ENCODE peak calls at places on chromosomes 4 and X, in ten cellular contexts. M is naive thymus-derived CD4-positive, alpha-beta T cell; O is bronchial epithelial cell; K is astrocyte of the spinal cord; A is hypothalamus; Y is transverse colon; S is skeletal muscle cell; I is non-pigmented ciliary epithelial cell; X is tibial artery; L is ascending aorta. J is an unnamed sample.

GRCh38 chr4:98284640-98285046 is 23.5 kb downstream of the RAP1GDS1 start:
- DNase-seq in M (no peak), O (peak), K (no peak), A (no peak), Y (no peak), S (no peak), I (no peak), X (no peak), L (no peak), J (no peak)

GRCh38 chr4:86043755-86044592 is 315.9 kb downstream of the MAPK10 start:
- DNase-seq in M (peak), O (peak), K (peak), A (no peak), Y (no peak), S (no peak), I (no peak), X (no peak), L (peak), J (no peak)

GRCh38 chrX:137363559-137363958 is 202.4 kb upstream of the ZIC3 start:
- DNase-seq in M (no peak), O (no peak), K (no peak), A (no peak), Y (no peak), S (no peak), I (no peak), X (no peak), L (no peak), J (no peak)

GRCh38 chrX:97050413-97050812 is 166.7 kb downstream of the RPA4 start:
- DNase-seq in M (no peak), O (no peak), K (peak), A (no peak), Y (no peak), S (no peak), I (no peak), X (no peak), L (no peak), J (no peak)

GRCh38 chr4:34953145-34953799 is 1291.0 kb downstream of the ARAP2 start:
- DNase-seq in M (no peak), O (no peak), K (no peak), A (no peak), Y (no peak), S (no peak), I (no peak), X (no peak), L (no peak), J (no peak)

GRCh38 chrX:55342533-55343501 is 78.1 kb upstream of the PAGE3 start:
- DNase-seq in M (peak), O (peak), K (no peak), A (no peak), Y (peak), S (no peak), I (no peak), X (no peak), L (no peak), J (peak)

GRCh38 chr4:24921491-24921890 is 8.6 kb upstream of the CCDC149 start:
- DNase-seq in M (no peak), O (no peak), K (no peak), A (no peak), Y (no peak), S (no peak), I (no peak), X (no peak), L (no peak), J (no peak)

GRCh38 chr4:2947926-2948325 is 15.3 kb downstream of the NOP14 start:
- DNase-seq in M (no peak), O (no peak), K (no peak), A (no peak), Y (no peak), S (no peak), I (no peak), X (no peak), L (no peak), J (no peak)

GRCh38 chr4:113057891-113058290 is 8.4 kb downstream of the ANK2 start:
- DNase-seq in M (no peak), O (peak), K (peak), A (no peak), Y (no peak), S (peak), I (peak), X (no peak), L (no peak), J (no peak)

J was measured in stomach.